ENCODE peak calls at places on chromosomes 4 and X, in four cellular contexts. I is WTC11; D is NCI-H1930; U is activated CD4-positive, alpha-beta T cell treated with anti-CD3 and anti-CD28 coated beads, Interleukin-2, amount 50 U/mL, for 48 hours. M is an unnamed sample.

GRCh38 chrX:45771114-45771513 is 570.4 kb upstream of the DIPK2B start:
- DNase-seq in I (no peak), D (no peak), U (no peak), M (no peak)

GRCh38 chrX:10360121-10360520 is 203.3 kb downstream of the CLCN4 start:
- DNase-seq in I (no peak), D (no peak), U (no peak), M (no peak)

GRCh38 chrX:109374276-109374960 is 107.5 kb downstream of the GUCY2F start:
- DNase-seq in I (no peak), D (no peak), U (no peak), M (no peak)

GRCh38 chr4:76001760-76002159 is 5.5 kb downstream of the CXCL9 start:
- DNase-seq in I (no peak), D (no peak), U (no peak), M (no peak)

GRCh38 chrX:51837926-51838325 is 55.5 kb upstream of the MAGED1 start:
- DNase-seq in I (no peak), D (no peak), U (no peak), M (no peak)

GRCh38 chr4:52977252-52977651 is 115.1 kb downstream of the RASL11B start:
- DNase-seq in I (no peak), D (no peak), U (no peak), M (no peak)

GRCh38 chrX:84865113-84865512 is 138.6 kb upstream of the APOOL start:
- DNase-seq in I (no peak), D (no peak), U (no peak), M (no peak)

GRCh38 chr4:76420901-76421581 is at the start of gene CCDC158:
- DNase-seq in I (no peak), D (no peak), U (no peak), M (no peak)

GRCh38 chr4:113094802-113095201 is 45.3 kb downstream of the ANK2 start:
- DNase-seq in I (no peak), D (no peak), U (no peak), M (no peak)

GRCh38 chrX:139642241-139642927 is 65.6 kb downstream of the MCF2 start:
- DNase-seq in I (no peak), D (no peak), U (no peak), M (no peak)

GRCh38 chr4:105050896-105051295 is 95.8 kb upstream of the TET2 start:
- DNase-seq in I (no peak), D (no peak), U (no peak), M (no peak)

GRCh38 chr4:70801265-70801809 is 38.4 kb downstream of the GRSF1 start:
- DNase-seq in I (no peak), D (no peak), U (no peak), M (peak; percentile 1)

GRCh38 chrX:134676440-134676839 is 18.2 kb upstream of the PLAC1 start:
- DNase-seq in I (no peak), D (no peak), U (no peak), M (no peak)

GRCh38 chr4:176335421-176335820 is 15.7 kb downstream of the SPCS3 start:
- DNase-seq in I (no peak), D (no peak), U (no peak), M (no peak)

GRCh38 chrX:96435636-96436035 is 249.0 kb upstream of the DIAPH2 start:
- DNase-seq in I (no peak), D (no peak), U (no peak), M (no peak)

GRCh38 chr4:89625599-89626293 is 211.2 kb downstream of the SNCA start:
- DNase-seq in I (no peak), D (no peak), U (no peak), M (no peak)

GRCh38 chr4:38943355-38943754 is 75.7 kb downstream of the FAM114A1 start:
- DNase-seq in I (no peak), D (no peak), U (no peak), M (no peak)

GRCh38 chr4:55308071-55308470 is 38.0 kb upstream of the SRD5A3 start:
- DNase-seq in I (no peak), D (no peak), U (no peak), M (no peak)

GRCh38 chrX:14489437-14489836 is 39.9 kb upstream of the GLRA2 start:
- DNase-seq in I (no peak), D (no peak), U (no peak), M (no peak)

GRCh38 chr4:171025776-171026175 is 787.4 kb upstream of the GALNTL6 start:
- DNase-seq in I (no peak), D (no peak), U (no peak), M (no peak)

GRCh38 chr4:139458543-139458942 is 4.6 kb downstream of the RAB33B start:
- DNase-seq in I (no peak), D (no peak), U (no peak), M (no peak)

GRCh38 chr4:103018391-103019318 is 850 bp downstream of the SLC9B1 start:
- DNase-seq in I (no peak), D (no peak), U (no peak), M (no peak)

GRCh38 chr4:96380106-96380505 is 540.2 kb downstream of the PDHA2 start:
- DNase-seq in I (no peak), D (no peak), U (no peak), M (no peak)

GRCh38 chrX:152929898-152930297 is 32.0 kb downstream of the ZNF185 start:
- DNase-seq in I (no peak), D (no peak), U (no peak), M (no peak)

GRCh38 chr4:28868831-28869230 is 1851.3 kb upstream of the PCDH7 start:
- DNase-seq in I (no peak), D (no peak), U (no peak), M (no peak)